ENCODE peak calls at places on chromosomes 4 and X, in six cellular contexts. M, F, N, O, L and Z are unnamed samples.

GRCh38 chr4:140236649-140237160 is 82.7 kb upstream of the MAML3 start:
- DNase-seq in L (no peak), F (no peak), O (no peak), N (no peak), M (no peak), Z (no peak)

GRCh38 chrX:30196322-30196721 is 19.0 kb upstream of the MAGEB2 start:
- DNase-seq in M (no peak), N (no peak), O (no peak), F (no peak), L (no peak), Z (no peak)

GRCh38 chr4:48049483-48049882 is 32.9 kb downstream of the NIPAL1 start:
- DNase-seq in L (no peak), O (no peak), N (no peak), M (no peak), F (no peak), Z (no peak)

GRCh38 chrX:20313889-20314288 is 47.2 kb upstream of the RPS6KA3 start:
- DNase-seq in M (no peak), O (no peak), L (no peak), F (no peak), N (no peak), Z (no peak)

GRCh38 chr4:68734095-68734494 is 63.6 kb upstream of the UGT2B15 start:
- DNase-seq in O (no peak), F (no peak), M (no peak), N (no peak), L (no peak), Z (no peak)

GRCh38 chr4:104429150-104429741 is 65.4 kb downstream of the CXXC4 start:
- DNase-seq in F (no peak), M (no peak), L (no peak), N (no peak), O (no peak), Z (no peak)

GRCh38 chr4:87132035-87132434 is 88.4 kb downstream of the KLHL8 start:
- DNase-seq in N (no peak), M (no peak), L (no peak), F (no peak), O (no peak), Z (no peak)

GRCh38 chr4:40423735-40424134 is 88.6 kb downstream of the CHRNA9 start:
- DNase-seq in L (no peak), N (no peak), F (no peak), O (no peak), M (no peak), Z (no peak)

GRCh38 chrX:69025802-69026301 is 139.4 kb downstream of the PJA1 start:
- DNase-seq in F (no peak), O (no peak), M (no peak), L (no peak), N (no peak), Z (no peak)

GRCh38 chr4:103424853-103425252 is 226.7 kb upstream of the CENPE start:
- DNase-seq in F (no peak), O (no peak), N (no peak), L (no peak), M (no peak), Z (no peak)

GRCh38 chrX:24204331-24204730 is 54.8 kb downstream of the ZFX start:
- DNase-seq in O (no peak), N (no peak), F (no peak), M (no peak), L (no peak), Z (no peak)

GRCh38 chr4:149029056-149029651 is 586.9 kb upstream of the NR3C2 start:
- DNase-seq in F (no peak), O (no peak), N (no peak), L (no peak), M (no peak), Z (no peak)

GRCh38 chrX:136047969-136048368 is 62.7 kb downstream of the SLC9A6 start:
- DNase-seq in N (no peak), L (no peak), F (no peak), M (no peak), O (no peak), Z (no peak)

GRCh38 chr4:115331241-115331640 is 217.8 kb upstream of the NDST4 start:
- DNase-seq in O (no peak), F (no peak), L (no peak), M (no peak), N (no peak), Z (no peak)

GRCh38 chr4:151049430-151049884 is 34.4 kb upstream of the LRBA start:
- DNase-seq in N (no peak), O (no peak), M (no peak), F (no peak), L (no peak), Z (no peak)

GRCh38 chrX:41110801-41111625 is 25.8 kb downstream of the USP9X start:
- DNase-seq in O (no peak), M (no peak), N (no peak), F (no peak), L (no peak), Z (no peak)

DNA sequence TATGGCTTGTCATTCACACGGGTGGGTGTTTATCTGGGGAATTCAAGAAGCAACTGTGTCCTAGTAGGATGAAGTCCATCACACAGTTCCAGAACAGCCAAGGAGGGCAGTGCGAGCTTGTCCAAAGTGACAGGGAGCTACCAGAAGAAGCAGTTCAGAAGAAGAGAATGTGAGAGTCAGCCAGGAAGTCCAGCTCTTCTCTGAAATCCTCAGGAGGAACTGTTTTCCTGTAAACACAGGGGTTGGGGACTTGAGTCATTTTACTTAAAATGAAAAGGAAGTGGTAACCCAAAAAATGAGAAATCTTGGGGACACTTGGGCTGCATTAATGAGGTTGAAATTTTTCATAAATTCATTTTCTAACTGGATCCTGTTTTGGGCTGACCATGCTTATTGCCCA is 8.2 kb upstream of the TLR10 start:
- DNase-seq in M (no peak), L (no peak), N (no peak), F (no peak), O (no peak), Z (no peak)
- TF ChIP-seq POLR2A in M (no peak), L (no peak), N (no peak), F (no peak), O (no peak), Z (no peak)

GRCh38 chr4:1788254-1788973 is 4.7 kb upstream of the FGFR3 start:
- DNase-seq in F (no peak), M (no peak), N (no peak), O (no peak), L (no peak), Z (no peak)

GRCh38 chr4:1787411-1788077 is 5.5 kb upstream of the FGFR3 start:
- DNase-seq in F (no peak), O (no peak), N (no peak), L (no peak), M (no peak), Z (no peak)

GRCh38 chr4:1789552-1789951 is 3.5 kb upstream of the FGFR3 start:
- DNase-seq in F (no peak), O (no peak), N (no peak), M (no peak), L (no peak), Z (no peak)

GRCh38 chr4:1792158-1792831 is 798 bp upstream of the FGFR3 start:
- DNase-seq in N (no peak), O (no peak), L (no peak), M (no peak), F (no peak), Z (no peak)

GRCh38 chr4:1790005-1790404 is 3.1 kb upstream of the FGFR3 start:
- DNase-seq in M (no peak), F (no peak), L (no peak), N (no peak), O (no peak), Z (no peak)
- TF ChIP-seq POLR2A in M (no peak), F (no peak), L (no peak), N (no peak), O (no peak), Z (no peak)

DNA sequence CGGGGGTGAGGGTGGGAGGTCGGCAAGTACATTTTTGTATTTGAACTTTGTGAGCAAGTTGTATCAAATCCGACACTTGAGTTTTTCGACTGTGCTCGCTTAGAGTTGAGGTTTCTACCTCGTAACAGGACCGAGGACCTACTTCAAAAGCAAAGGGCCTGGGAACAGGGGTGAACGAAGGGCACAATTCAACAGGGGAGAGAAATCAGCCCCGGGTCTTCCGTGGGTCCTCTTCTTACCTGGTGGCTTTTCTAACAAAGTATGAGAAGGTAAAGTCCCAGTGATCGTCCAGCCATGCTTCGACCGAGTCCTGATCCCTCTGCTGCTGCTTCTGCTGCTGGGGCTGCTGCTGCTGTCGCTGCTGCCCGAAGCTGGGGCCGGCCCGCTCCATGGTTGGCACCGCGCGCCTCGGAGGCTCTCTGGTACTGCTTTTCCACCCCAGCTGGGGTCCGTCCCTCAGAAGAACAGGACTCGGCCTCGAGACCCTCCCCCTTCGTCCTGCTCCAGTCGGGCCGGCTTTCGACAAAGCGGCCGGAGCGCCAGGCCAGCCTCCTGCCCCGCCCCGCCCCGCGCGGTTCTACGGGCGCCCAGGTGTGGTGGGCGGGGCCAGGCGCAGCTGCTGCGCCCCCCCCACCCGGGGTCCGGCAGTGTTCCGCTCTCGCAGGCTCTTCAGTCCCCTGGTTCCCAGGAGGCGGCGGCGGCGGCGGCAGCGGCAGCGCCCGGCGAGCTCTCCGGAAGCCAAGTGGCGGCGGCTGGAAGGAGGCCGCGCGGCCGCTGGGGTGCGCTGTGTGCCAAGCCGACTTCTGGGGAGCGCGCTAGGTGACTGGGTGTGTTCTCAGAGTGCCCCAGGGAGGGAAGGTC is at the start of gene PDE5A:
- DNase-seq in M (peak), L (peak), F (peak), O (peak), N (peak), Z (peak)
- TF ChIP-seq POLR2A in M (no peak), L (no peak), F (no peak), O (no peak), N (no peak), Z (no peak)

GRCh38 chr4:38856524-38857337 is at the start of gene TLR6:
- DNase-seq in L (no peak), M (peak), O (no peak), N (no peak), F (no peak), Z (no peak)
- TF ChIP-seq POLR2A in L (no peak), M (no peak), O (peak), N (no peak), F (no peak), Z (no peak)